ENCODE peak calls at places on chromosomes 1 and 21, in eight cellular contexts. G is tibial artery, L is body of pancreas, T is GM12865, Y is AG04450, Z is lower leg skin, M is endothelial cell of umbilical vein, I is BE2C. K is an unnamed sample.

GRCh38 chr1:114353233-114353632 is 157.8 kb downstream of the TRIM33 start:
- DNase-seq in G (peak), L (peak), T (peak), Y (peak), Z (peak), M (peak), I (peak), K (peak)

GRCh38 chr21:33027401-33028185 is 1.9 kb downstream of the OLIG2 start:
- DNase-seq in G (no peak), L (no peak), T (no peak), Y (no peak), Z (peak), M (no peak), I (no peak), K (no peak)

GRCh38 chr1:113388621-113389355 is 1.5 kb upstream of the MAGI3 start:
- DNase-seq in G (no peak), L (peak), T (peak), Y (no peak), Z (no peak), M (peak), I (peak), K (no peak)

GRCh38 chr21:17688912-17689874 is 76.5 kb upstream of the BTG3 start:
- DNase-seq in G (no peak), L (peak), T (peak), Y (no peak), Z (peak), M (no peak), I (peak), K (peak)

GRCh38 chr21:45574691-45575090 is 32.5 kb upstream of the SLC19A1 start:
- DNase-seq in G (peak), L (no peak), T (no peak), Y (no peak), Z (peak), M (no peak), I (no peak), K (no peak)

GRCh38 chr1:7250826-7251800 is 465.9 kb downstream of the CAMTA1 start:
- DNase-seq in G (no peak), L (no peak), T (no peak), Y (no peak), Z (peak), M (no peak), I (no peak), K (no peak)

GRCh38 chr1:112267929-112268328 is 128.1 kb upstream of the CTTNBP2NL start:
- DNase-seq in G (peak), L (peak), T (peak), Y (no peak), Z (no peak), M (no peak), I (no peak), K (no peak)

GRCh38 chr1:65792671-65793358 is at the start of gene PDE4B:
- DNase-seq in G (no peak), L (no peak), T (no peak), Y (no peak), Z (no peak), M (peak), I (peak), K (peak)

GRCh38 chr1:119220980-119221379 is 80.5 kb upstream of the WARS2 start:
- DNase-seq in G (no peak), L (no peak), T (no peak), Y (no peak), Z (no peak), M (no peak), I (no peak), K (no peak)

GRCh38 chr1:47781171-47781959 is 215.8 kb downstream of the TRABD2B start:
- DNase-seq in G (no peak), L (no peak), T (no peak), Y (no peak), Z (no peak), M (no peak), I (no peak), K (no peak)

GRCh38 chr1:75171876-75172275 is 37.7 kb downstream of the LHX8 start:
- DNase-seq in G (no peak), L (no peak), T (no peak), Y (no peak), Z (no peak), M (no peak), I (no peak), K (no peak)

GRCh38 chr1:178308438-178308837 is 188.3 kb downstream of the CLEC20A start:
- DNase-seq in G (no peak), L (no peak), T (no peak), Y (no peak), Z (no peak), M (no peak), I (no peak), K (no peak)

GRCh38 chr1:118785246-118785645 is 202.9 kb downstream of the TBX15 start:
- DNase-seq in G (no peak), L (no peak), T (no peak), Y (no peak), Z (no peak), M (no peak), I (no peak), K (no peak)

GRCh38 chr1:203840208-203840808 is 21.1 kb upstream of the SNRPE start:
- DNase-seq in G (no peak), L (no peak), T (no peak), Y (no peak), Z (no peak), M (no peak), I (no peak), K (no peak)

GRCh38 chr1:118928739-118929554 is 59.2 kb downstream of the TBX15 start:
- DNase-seq in G (no peak), L (no peak), T (peak), Y (no peak), Z (no peak), M (peak), I (no peak), K (no peak)

GRCh38 chr1:93338426-93338825 is 7.3 kb upstream of the DR1 start:
- DNase-seq in G (no peak), L (no peak), T (no peak), Y (peak), Z (no peak), M (peak), I (no peak), K (no peak)

GRCh38 chr1:81848880-81849500 is 48.3 kb downstream of the ADGRL2 start:
- DNase-seq in G (no peak), L (no peak), T (no peak), Y (no peak), Z (no peak), M (no peak), I (no peak), K (no peak)

GRCh38 chr1:206949208-206949607 is 2.9 kb upstream of the PIGR start:
- DNase-seq in G (no peak), L (no peak), T (no peak), Y (no peak), Z (no peak), M (no peak), I (no peak), K (no peak)

GRCh38 chr1:2350486-2350885 is 40.9 kb downstream of the MORN1 start:
- DNase-seq in G (peak), L (no peak), T (no peak), Y (no peak), Z (peak), M (no peak), I (peak), K (peak)

GRCh38 chr1:40039757-40040510 is 595 bp upstream of the CAP1 start:
- DNase-seq in G (peak), L (peak), T (peak), Y (peak), Z (peak), M (peak), I (peak), K (peak)

GRCh38 chr1:34101151-34101550 is 63.9 kb downstream of the CSMD2 start:
- DNase-seq in G (no peak), L (no peak), T (no peak), Y (peak), Z (no peak), M (no peak), I (no peak), K (no peak)

GRCh38 chr21:34704119-34704518 is 35.3 kb downstream of the CLIC6 start:
- DNase-seq in G (no peak), L (peak), T (no peak), Y (no peak), Z (peak), M (no peak), I (no peak), K (no peak)

GRCh38 chr1:209875510-209875909 is 47.7 kb downstream of the UTP25 start:
- DNase-seq in G (no peak), L (no peak), T (no peak), Y (no peak), Z (no peak), M (peak), I (peak), K (peak)

GRCh38 chr1:107196973-107197562 is 56.2 kb downstream of the NTNG1 start:
- DNase-seq in G (no peak), L (no peak), T (peak), Y (no peak), Z (no peak), M (no peak), I (peak), K (no peak)

GRCh38 chr1:226655251-226656163 is 83.6 kb downstream of the ITPKB start:
- DNase-seq in G (no peak), L (no peak), T (peak), Y (no peak), Z (peak), M (no peak), I (no peak), K (no peak)

GRCh38 chr1:58422436-58422835 is 124.1 kb downstream of the OMA1 start:
- DNase-seq in G (no peak), L (no peak), T (no peak), Y (no peak), Z (no peak), M (no peak), I (no peak), K (no peak)

GRCh38 chr1:222299524-222299923 is 248.4 kb downstream of the HHIPL2 start:
- DNase-seq in G (no peak), L (no peak), T (no peak), Y (no peak), Z (no peak), M (no peak), I (no peak), K (no peak)

GRCh38 chr1:222306011-222306410 is 241.9 kb downstream of the HHIPL2 start:
- DNase-seq in G (no peak), L (no peak), T (no peak), Y (no peak), Z (no peak), M (no peak), I (no peak), K (no peak)

GRCh38 chr1:222307621-222308020 is 240.3 kb downstream of the HHIPL2 start:
- DNase-seq in G (no peak), L (no peak), T (no peak), Y (no peak), Z (no peak), M (no peak), I (no peak), K (no peak)

GRCh38 chr1:222306512-222306911 is 241.4 kb downstream of the HHIPL2 start:
- DNase-seq in G (no peak), L (no peak), T (no peak), Y (no peak), Z (no peak), M (no peak), I (no peak), K (no peak)

DNA sequence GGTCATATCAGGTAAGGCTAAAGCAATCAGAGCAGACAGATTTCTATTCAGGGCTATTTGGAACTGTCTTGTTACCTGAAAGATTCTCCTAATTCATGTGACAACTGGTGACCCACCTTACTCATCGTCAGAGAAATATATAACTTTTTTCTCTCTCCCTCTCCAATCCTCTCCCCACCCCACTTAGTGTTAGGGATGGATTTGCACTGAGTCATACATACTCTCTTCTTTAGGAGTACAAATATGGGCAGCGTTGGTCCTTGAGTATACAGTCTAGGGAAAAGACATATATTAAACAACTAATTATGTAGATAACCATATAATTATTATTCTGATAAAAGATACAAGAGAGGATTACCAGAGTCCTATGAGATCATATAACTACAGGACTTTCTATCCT is 246.3 kb downstream of the HHIPL2 start:
- DNase-seq in G (no peak), L (no peak), T (no peak), Y (no peak), Z (no peak), M (no peak), I (no peak), K (no peak)
- TF ChIP-seq CTCF in G (no peak), L (no peak), T (no peak), Y (no peak), Z (no peak), M (no peak), I (no peak), K (no peak)

GRCh38 chr1:11650331-11650991 is 3.8 kb downstream of the FBXO2 start:
- DNase-seq in G (peak), L (peak), T (peak), Y (peak), Z (no peak), M (peak), I (peak), K (peak)
- H3K4me3 ChIP-seq in G (no peak), L (no peak), T (no peak), Y (no peak), Z (no peak), M (no peak), I (peak), K (no peak)

GRCh38 chr1:163535807-163536206 is 214.1 kb downstream of the NUF2 start:
- DNase-seq in G (no peak), L (no peak), T (peak), Y (no peak), Z (no peak), M (peak), I (no peak), K (no peak)
- TF ChIP-seq CTCF in G (no peak), L (peak), T (no peak), Y (peak), Z (no peak), M (no peak), I (peak), K (peak)

DNA sequence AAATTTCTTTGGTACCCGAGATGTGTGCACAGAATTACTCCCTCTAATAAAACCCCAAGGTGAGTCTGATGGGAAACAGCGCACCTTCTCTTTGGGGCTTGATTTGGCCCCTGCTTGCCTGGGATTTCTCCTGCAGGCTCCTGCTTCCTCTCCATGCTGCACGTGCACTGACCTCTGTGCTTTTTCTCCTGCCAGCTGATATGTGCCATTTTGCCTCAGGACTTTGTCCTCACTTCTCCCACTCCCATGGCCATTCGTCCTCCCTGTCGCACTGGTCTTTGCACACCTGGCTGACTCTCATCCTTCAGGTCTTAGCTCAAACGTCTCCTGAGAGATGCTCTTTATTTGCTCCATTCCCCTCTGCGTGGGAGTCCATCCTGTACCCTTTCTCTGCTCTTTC is 1.2 kb downstream of the CBR1 start:
- DNase-seq in G (no peak), L (no peak), T (no peak), Y (no peak), Z (no peak), M (no peak), I (no peak), K (no peak)
- H3K4me3 ChIP-seq in G (peak), L (no peak), T (no peak), Y (peak), Z (no peak), M (no peak), I (peak), K (peak)

GRCh38 chr1:157880621-157881020 is 39.0 kb upstream of the CD5L start:
- DNase-seq in G (no peak), L (no peak), T (no peak), Y (no peak), Z (no peak), M (no peak), I (no peak), K (no peak)

GRCh38 chr1:157882560-157882959 is 41.0 kb upstream of the CD5L start:
- DNase-seq in G (no peak), L (peak), T (no peak), Y (no peak), Z (no peak), M (no peak), I (no peak), K (no peak)

DNA sequence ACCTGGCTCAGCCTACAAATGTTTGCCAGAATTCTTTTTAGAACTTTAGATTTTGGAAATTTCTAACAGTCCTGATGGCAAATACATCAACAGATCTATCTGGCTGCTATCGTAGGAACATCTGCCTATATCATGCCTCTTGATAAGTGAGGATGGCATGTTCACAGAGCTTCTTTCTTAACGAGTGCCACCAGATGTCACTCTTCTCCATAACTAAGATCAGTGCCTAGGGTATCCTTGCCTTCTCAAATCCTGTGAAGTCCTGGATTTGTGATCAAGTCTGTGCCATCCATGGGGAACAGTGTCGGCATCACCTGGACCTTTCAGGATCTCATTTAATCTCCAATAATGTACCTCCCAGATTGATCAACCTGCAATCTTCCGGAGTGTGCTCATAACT is 36.5 kb upstream of the CD5L start:
- DNase-seq in G (no peak), L (no peak), T (peak), Y (peak), Z (no peak), M (peak), I (no peak), K (no peak)
- TF ChIP-seq CTCF in G (no peak), L (peak), T (peak), Y (peak), Z (no peak), M (peak), I (peak), K (peak)

GRCh38 chr1:231407537-231408396 is 14.3 kb downstream of the EGLN1 start:
- DNase-seq in G (no peak), L (no peak), T (no peak), Y (no peak), Z (no peak), M (peak), I (no peak), K (no peak)
- H3K4me3 ChIP-seq in G (no peak), L (no peak), T (no peak), Y (no peak), Z (no peak), M (no peak), I (no peak), K (no peak)

K was measured in dorsolateral prefrontal cortex.